ENCODE peak calls at places on chromosomes 1 and 21, in eight cellular contexts. Y, P, R, H, Q, K, V and C are unnamed samples.

GRCh38 chr1:202235856-202236837 is 42.5 kb downstream of the LGR6 start:
- DNase-seq in Y (peak; percentile 53), V (no peak), Q (peak; percentile 96), P (peak; percentile 95), R (peak; percentile 77), K (peak; percentile 82), H (peak; percentile 33), C (peak; percentile 68)

GRCh38 chr21:44946254-44947041 is 6.6 kb downstream of the SLX9 start:
- DNase-seq in Y (no peak), K (no peak), P (no peak), V (no peak), Q (no peak), R (no peak), H (no peak), C (no peak)

GRCh38 chr1:216815239-216815955 is 92.2 kb upstream of the ESRRG start:
- DNase-seq in Q (peak; percentile 70), K (no peak), H (no peak), Y (no peak), V (peak; percentile 19), R (no peak), P (no peak), C (no peak)

GRCh38 chr21:35170244-35170756 is 121.2 kb upstream of the RUNX1 start:
- DNase-seq in V (no peak), R (no peak), K (no peak), Q (no peak), H (no peak), P (no peak), Y (no peak), C (no peak)

GRCh38 chr21:44982558-44983244 is 42.9 kb downstream of the SLX9 start:
- DNase-seq in Y (no peak), P (peak; percentile 25), H (no peak), R (no peak), Q (peak; percentile 41), V (no peak), K (no peak), C (no peak)

GRCh38 chr1:232335751-232336274 is 294.1 kb downstream of the SIPA1L2 start:
- DNase-seq in H (no peak), K (no peak), Y (no peak), Q (no peak), R (no peak), V (no peak), P (no peak), C (no peak)

GRCh38 chr1:83791821-83792437 is 207.0 kb downstream of the TTLL7 start:
- DNase-seq in H (no peak), R (no peak), Q (peak; percentile 0), K (no peak), Y (no peak), V (no peak), P (no peak), C (no peak)

GRCh38 chr21:14900058-14900457 is 164.7 kb downstream of the NRIP1 start:
- DNase-seq in K (no peak), P (peak; percentile 83), Q (peak; percentile 80), H (no peak), V (no peak), Y (no peak), R (no peak), C (no peak)